ENCODE peak calls at places on chromosomes 11 and 22, in ten cellular contexts. One of them, this sample, is unnamed.

GRCh38 chr11:61124574-61125309 is 22.5 kb downstream of the CD5 start:
- DNase-seq in NCI-H1436 treated with DMSO at 0.1 percent for 48 hours: no peak
- DNase-seq in amniotic stem cell: no peak
- DNase-seq in T-helper 17 cell: no peak
- DNase-seq in small intestine: no peak
- DNase-seq in heart right ventricle: no peak
- DNase-seq in hypothalamus: no peak
- DNase-seq in T-cell: no peak
- DNase-seq in activated CD4-positive, alpha-beta T cell treated with anti-CD3 and anti-CD28 coated beads, Interleukin-2, amount 50 U/mL, for 1 hour: no peak
- DNase-seq in nephron progenitor cell: no peak
- DNase-seq in this sample: no peak

GRCh38 chr11:76074178-76075112 is 131.9 kb downstream of the WNT11 start:
- DNase-seq in amniotic stem cell: no peak
- DNase-seq in nephron progenitor cell: no peak
- DNase-seq in T-cell: no peak
- DNase-seq in activated CD4-positive, alpha-beta T cell treated with anti-CD3 and anti-CD28 coated beads, Interleukin-2, amount 50 U/mL, for 1 hour: no peak
- DNase-seq in NCI-H1436 treated with DMSO at 0.1 percent for 48 hours: peak
- DNase-seq in small intestine: no peak
- DNase-seq in hypothalamus: no peak
- DNase-seq in heart right ventricle: no peak
- DNase-seq in T-helper 17 cell: no peak
- DNase-seq in this sample: no peak

GRCh38 chr11:124876818-124877630 is 11.8 kb downstream of the ROBO3 start:
- DNase-seq in hypothalamus: no peak
- DNase-seq in amniotic stem cell: no peak
- DNase-seq in nephron progenitor cell: no peak
- DNase-seq in activated CD4-positive, alpha-beta T cell treated with anti-CD3 and anti-CD28 coated beads, Interleukin-2, amount 50 U/mL, for 1 hour: no peak
- DNase-seq in NCI-H1436 treated with DMSO at 0.1 percent for 48 hours: no peak
- DNase-seq in small intestine: peak
- DNase-seq in T-cell: no peak
- DNase-seq in heart right ventricle: no peak
- DNase-seq in T-helper 17 cell: no peak
- DNase-seq in this sample: no peak

GRCh38 chr11:23897453-23898289 is 599.2 kb upstream of the LUZP2 start:
- DNase-seq in T-helper 17 cell: no peak
- DNase-seq in amniotic stem cell: peak
- DNase-seq in NCI-H1436 treated with DMSO at 0.1 percent for 48 hours: no peak
- DNase-seq in small intestine: no peak
- DNase-seq in activated CD4-positive, alpha-beta T cell treated with anti-CD3 and anti-CD28 coated beads, Interleukin-2, amount 50 U/mL, for 1 hour: no peak
- DNase-seq in heart right ventricle: no peak
- DNase-seq in T-cell: no peak
- DNase-seq in nephron progenitor cell: no peak
- DNase-seq in hypothalamus: no peak
- DNase-seq in this sample: no peak

GRCh38 chr11:22634897-22635629 is 9.4 kb upstream of the FANCF start:
- DNase-seq in amniotic stem cell: no peak
- DNase-seq in small intestine: peak
- DNase-seq in hypothalamus: no peak
- DNase-seq in activated CD4-positive, alpha-beta T cell treated with anti-CD3 and anti-CD28 coated beads, Interleukin-2, amount 50 U/mL, for 1 hour: no peak
- DNase-seq in T-helper 17 cell: no peak
- DNase-seq in heart right ventricle: peak
- DNase-seq in T-cell: no peak
- DNase-seq in NCI-H1436 treated with DMSO at 0.1 percent for 48 hours: no peak
- DNase-seq in nephron progenitor cell: no peak
- DNase-seq in this sample: no peak

GRCh38 chr11:2777871-2778629 is 78.3 kb upstream of the KCNQ1OT1 start:
- DNase-seq in small intestine: no peak
- DNase-seq in nephron progenitor cell: no peak
- DNase-seq in activated CD4-positive, alpha-beta T cell treated with anti-CD3 and anti-CD28 coated beads, Interleukin-2, amount 50 U/mL, for 1 hour: no peak
- DNase-seq in T-helper 17 cell: no peak
- DNase-seq in T-cell: no peak
- DNase-seq in NCI-H1436 treated with DMSO at 0.1 percent for 48 hours: no peak
- DNase-seq in hypothalamus: no peak
- DNase-seq in amniotic stem cell: no peak
- DNase-seq in heart right ventricle: no peak
- DNase-seq in this sample: peak

GRCh38 chr11:108246309-108246708 is 23.4 kb downstream of the ATM start:
- DNase-seq in NCI-H1436 treated with DMSO at 0.1 percent for 48 hours: no peak
- DNase-seq in T-cell: no peak
- DNase-seq in hypothalamus: no peak
- DNase-seq in activated CD4-positive, alpha-beta T cell treated with anti-CD3 and anti-CD28 coated beads, Interleukin-2, amount 50 U/mL, for 1 hour: no peak
- DNase-seq in small intestine: no peak
- DNase-seq in nephron progenitor cell: no peak
- DNase-seq in T-helper 17 cell: no peak
- DNase-seq in heart right ventricle: no peak
- DNase-seq in amniotic stem cell: no peak
- DNase-seq in this sample: no peak

GRCh38 chr22:42536166-42536565 is 16.6 kb upstream of the RRP7A start:
- DNase-seq in hypothalamus: no peak
- DNase-seq in heart right ventricle: no peak
- DNase-seq in activated CD4-positive, alpha-beta T cell treated with anti-CD3 and anti-CD28 coated beads, Interleukin-2, amount 50 U/mL, for 1 hour: no peak
- DNase-seq in T-helper 17 cell: no peak
- DNase-seq in T-cell: no peak
- DNase-seq in nephron progenitor cell: no peak
- DNase-seq in NCI-H1436 treated with DMSO at 0.1 percent for 48 hours: no peak
- DNase-seq in amniotic stem cell: no peak
- DNase-seq in small intestine: no peak
- DNase-seq in this sample: no peak

GRCh38 chr11:128872094-128872493 is 5.0 kb upstream of the KCNJ1 start:
- DNase-seq in T-cell: no peak
- DNase-seq in hypothalamus: no peak
- DNase-seq in T-helper 17 cell: no peak
- DNase-seq in heart right ventricle: no peak
- DNase-seq in nephron progenitor cell: no peak
- DNase-seq in activated CD4-positive, alpha-beta T cell treated with anti-CD3 and anti-CD28 coated beads, Interleukin-2, amount 50 U/mL, for 1 hour: no peak
- DNase-seq in NCI-H1436 treated with DMSO at 0.1 percent for 48 hours: no peak
- DNase-seq in amniotic stem cell: no peak
- DNase-seq in small intestine: no peak
- DNase-seq in this sample: no peak

GRCh38 chr11:1192741-1193325 is 30.0 kb upstream of the MUC5B start:
- DNase-seq in amniotic stem cell: no peak
- DNase-seq in small intestine: no peak
- DNase-seq in heart right ventricle: no peak
- DNase-seq in hypothalamus: no peak
- DNase-seq in activated CD4-positive, alpha-beta T cell treated with anti-CD3 and anti-CD28 coated beads, Interleukin-2, amount 50 U/mL, for 1 hour: no peak
- DNase-seq in NCI-H1436 treated with DMSO at 0.1 percent for 48 hours: no peak
- DNase-seq in T-cell: no peak
- DNase-seq in T-helper 17 cell: no peak
- DNase-seq in nephron progenitor cell: no peak
- DNase-seq in this sample: no peak

GRCh38 chr11:111623527-111624030 is 21.3 kb downstream of the SIK2 start:
- DNase-seq in T-cell: no peak
- DNase-seq in heart right ventricle: no peak
- DNase-seq in NCI-H1436 treated with DMSO at 0.1 percent for 48 hours: no peak
- DNase-seq in T-helper 17 cell: no peak
- DNase-seq in hypothalamus: no peak
- DNase-seq in small intestine: peak
- DNase-seq in activated CD4-positive, alpha-beta T cell treated with anti-CD3 and anti-CD28 coated beads, Interleukin-2, amount 50 U/mL, for 1 hour: no peak
- DNase-seq in nephron progenitor cell: no peak
- DNase-seq in amniotic stem cell: no peak
- DNase-seq in this sample: no peak

GRCh38 chr11:69295995-69296889 is 2.3 kb downstream of the MYEOV start:
- DNase-seq in activated CD4-positive, alpha-beta T cell treated with anti-CD3 and anti-CD28 coated beads, Interleukin-2, amount 50 U/mL, for 1 hour: no peak
- DNase-seq in heart right ventricle: no peak
- DNase-seq in T-cell: no peak
- DNase-seq in T-helper 17 cell: no peak
- DNase-seq in amniotic stem cell: no peak
- DNase-seq in nephron progenitor cell: no peak
- DNase-seq in NCI-H1436 treated with DMSO at 0.1 percent for 48 hours: no peak
- DNase-seq in hypothalamus: no peak
- DNase-seq in small intestine: no peak
- DNase-seq in this sample: no peak